ENCODE peak calls at places on chromosomes 11 and 22, in four cellular contexts. T is stomach, J is gastrocnemius medialis, C is heart left ventricle. A is an unnamed sample.

GRCh38 chr11:115244758-115245157 is 259.5 kb downstream of the CADM1 start:
- DNase-seq in T (no peak), C (no peak), J (no peak), A (no peak)

GRCh38 chr22:49810363-49811013 is 17.2 kb downstream of the BRD1 start:
- DNase-seq in C (no peak), J (no peak), T (no peak), A (no peak)

GRCh38 chr11:14374922-14375630 is 16.1 kb upstream of the RRAS2 start:
- DNase-seq in T (no peak), J (no peak), C (no peak), A (no peak)

GRCh38 chr11:119144825-119145476 is 3.9 kb upstream of the ABCG4 start:
- DNase-seq in T (peak; percentile 69), J (peak; percentile 43), C (no peak), A (peak; percentile 71)

GRCh38 chr11:98630736-98631135 is 390.0 kb upstream of the CNTN5 start:
- DNase-seq in T (no peak), J (no peak), C (no peak), A (no peak)

GRCh38 chr22:39493759-39494158 is 8.3 kb upstream of the MIEF1 start:
- DNase-seq in C (no peak), J (no peak), T (no peak), A (no peak)

GRCh38 chr22:39513791-39514190 is 6.6 kb upstream of the ATF4 start:
- DNase-seq in C (no peak), J (no peak), T (no peak), A (no peak)

GRCh38 chr11:101346591-101346990 is 217.0 kb upstream of the PGR start:
- DNase-seq in T (no peak), J (no peak), C (no peak), A (no peak)

GRCh38 chr11:115503083-115503885 is 931 bp downstream of the CADM1 start:
- DNase-seq in C (peak; percentile 86), T (peak; percentile 69), J (peak; percentile 72), A (peak; percentile 80)

GRCh38 chr11:106621479-106621878 is 396.8 kb downstream of the GUCY1A2 start:
- DNase-seq in T (no peak), J (no peak), C (no peak), A (no peak)

GRCh38 chr22:24868979-24869378 is 63.0 kb downstream of the SGSM1 start:
- DNase-seq in C (no peak), J (no peak), T (no peak), A (no peak)

GRCh38 chr22:44407404-44408226 is 90.4 kb downstream of the RTL6 start:
- DNase-seq in J (no peak), T (peak; percentile 82), C (peak; percentile 52), A (no peak)

GRCh38 chr11:74877132-74877531 is 71.8 kb downstream of the XRRA1 start:
- DNase-seq in C (no peak), J (no peak), T (no peak), A (no peak)

GRCh38 chr11:20013346-20014066 is 146.8 kb downstream of the DBX1 start:
- DNase-seq in T (no peak), C (no peak), J (peak; percentile 55), A (no peak)
- H3K27ac ChIP-seq in T (no peak overlapping the region), C (peak overlapping the region; percentile 51), J (peak overlapping the region; percentile 51), A (peak overlapping the region; percentile 7)

DNA sequence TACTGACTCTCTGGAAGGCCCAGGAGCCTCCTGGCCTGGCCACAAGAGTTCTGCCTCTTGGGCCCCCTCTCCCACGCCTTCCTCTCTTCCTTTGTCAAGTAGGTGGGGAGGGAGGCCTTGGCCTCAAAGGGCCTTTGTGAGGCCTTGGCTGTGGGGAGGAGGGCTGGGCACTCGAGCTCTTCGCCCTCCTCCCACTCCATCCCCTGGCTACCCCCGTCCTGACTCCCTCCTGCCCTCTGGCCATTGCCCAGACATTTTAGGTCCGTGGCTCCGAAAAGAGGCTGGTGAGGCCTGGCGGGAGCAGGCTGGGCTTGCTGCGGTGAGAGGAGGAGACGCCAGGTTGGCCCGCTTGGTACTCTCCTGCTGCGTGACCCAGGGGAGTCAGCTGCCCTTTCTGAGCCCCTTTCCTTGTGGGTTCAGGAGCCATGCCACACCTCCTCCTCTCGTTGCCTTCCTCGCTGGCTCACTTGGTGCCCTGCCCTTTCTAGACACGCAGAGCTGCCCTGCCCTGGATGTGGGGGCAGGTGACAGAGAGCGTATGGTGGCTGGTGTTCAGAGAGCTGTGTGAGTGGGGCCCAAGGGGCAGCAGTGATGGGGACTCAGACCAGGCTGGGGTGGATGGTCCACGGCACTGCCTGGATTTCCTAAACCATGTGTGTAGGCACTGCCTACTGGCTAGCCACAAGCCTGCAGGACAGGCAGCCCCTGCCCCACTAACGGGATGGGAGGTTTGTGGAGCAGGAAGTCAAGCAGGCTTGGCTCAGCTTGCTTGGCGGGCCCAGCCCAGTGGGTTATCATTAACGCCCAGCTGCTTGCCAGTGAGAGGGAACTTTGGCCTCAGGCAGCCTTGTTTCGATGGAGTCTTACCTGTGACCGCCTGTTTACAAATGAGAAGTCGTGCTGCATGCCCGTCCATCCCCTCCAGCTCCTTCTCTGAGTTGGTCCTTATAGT is 15.8 kb upstream of the OMP start:
- DNase-seq in C (peak; percentile 61), T (peak; percentile 80), J (no peak), A (no peak)
- H3K4me1 ChIP-seq in C (peaks cover 18% of the 10 kb centered on the region), T (peaks cover 81% of the 10 kb centered on the region), J (peaks cover 5% of the 10 kb centered on the region), A (peaks cover 10% of the 10 kb centered on the region)

DNA sequence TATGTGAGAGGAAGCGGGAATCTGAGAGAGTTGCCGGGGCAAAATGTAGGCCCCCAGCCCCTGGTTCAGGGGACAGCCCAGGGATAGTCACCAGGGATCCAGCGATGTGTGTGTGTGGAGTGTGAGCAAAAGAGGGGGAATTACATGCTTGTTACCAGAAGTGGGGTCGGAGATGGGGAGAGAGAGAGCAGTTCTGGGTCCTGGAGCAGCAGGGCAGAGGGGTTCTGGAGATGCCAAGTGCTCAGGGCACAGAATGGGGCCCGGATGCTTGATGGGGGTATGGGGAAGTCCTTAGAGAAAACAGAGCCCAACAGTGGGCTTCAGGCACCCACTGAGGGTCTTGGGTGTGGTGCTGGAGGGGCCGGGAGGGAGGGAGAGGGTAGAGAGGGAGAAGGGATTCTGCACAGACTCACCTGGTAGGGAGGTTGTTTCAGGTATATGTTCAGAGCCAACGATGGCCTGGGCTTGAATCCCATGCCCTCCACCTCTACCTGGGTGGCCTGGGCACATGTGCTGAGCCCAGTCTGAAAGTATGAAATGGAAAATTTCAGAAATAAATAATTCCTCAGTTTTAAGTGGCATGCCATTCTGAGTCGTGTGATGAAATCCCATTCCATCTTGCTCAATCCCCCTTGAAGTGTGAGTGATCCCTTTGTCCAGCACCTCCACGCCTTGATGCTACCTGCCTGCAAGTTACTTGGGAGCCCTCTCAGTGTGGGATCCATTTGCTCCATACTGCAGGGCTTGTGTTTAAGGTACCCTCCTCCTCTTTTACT is 12.4 kb downstream of the SMIM38 start:
- DNase-seq in J (no peak), C (no peak), T (no peak), A (no peak)
- TF ChIP-seq POLR2A in J (no peak), C (no peak), T (no peak), A (no peak)

GRCh38 chr11:133953571-133953970 is 3.2 kb downstream of the IGSF9B start:
- DNase-seq in C (no peak), T (no peak), J (no peak), A (no peak)
- H3K27ac ChIP-seq in C (peak overlapping the region; percentile 87), T (no peak overlapping the region), J (no peak overlapping the region), A (no peak overlapping the region)

DNA sequence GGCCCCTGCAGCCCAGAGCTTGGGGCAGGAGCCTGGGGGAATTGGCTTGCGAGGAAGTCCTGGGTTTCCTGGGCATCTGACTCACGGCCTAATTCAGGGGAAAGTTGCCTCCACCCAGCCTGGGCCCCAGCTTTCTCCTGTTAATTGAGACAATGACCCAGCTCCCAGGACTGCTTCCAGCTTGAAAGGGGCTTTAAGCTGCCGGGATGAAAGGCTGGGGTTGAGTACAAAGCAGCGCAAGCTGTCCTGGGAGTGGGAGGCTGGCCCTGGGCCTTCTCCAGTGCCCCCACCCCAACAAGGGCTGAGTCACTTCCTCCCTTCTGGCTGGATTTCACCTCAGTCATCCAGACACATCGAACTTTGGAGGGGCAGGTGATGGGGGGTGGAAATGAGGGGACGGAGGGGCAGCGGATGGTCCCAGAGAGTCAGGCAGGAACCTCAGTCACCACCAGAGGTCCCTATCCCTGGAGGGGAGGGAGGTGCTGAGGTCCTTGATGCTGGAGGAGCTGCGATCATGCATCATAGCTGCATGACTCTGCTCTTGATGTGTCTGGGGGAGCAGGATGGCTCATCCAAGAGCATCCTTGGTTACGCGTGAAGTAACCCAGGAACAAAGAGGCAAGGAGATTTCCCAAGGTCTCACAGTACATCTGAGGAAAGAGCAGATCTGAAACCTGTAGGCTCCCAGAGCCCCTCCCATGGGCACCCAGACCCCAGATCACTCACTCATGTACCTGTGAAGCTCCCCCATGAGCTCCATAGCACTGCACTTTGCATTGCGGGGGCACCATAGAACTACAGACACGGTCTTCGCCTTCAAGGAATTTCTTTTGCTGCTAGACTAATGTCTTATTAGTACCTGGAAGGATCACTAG is 30.0 kb upstream of the OAF start:
- DNase-seq in J (no peak), C (peak; percentile 66), T (peak; percentile 20), A (no peak)
- H3K4me1 ChIP-seq in J (peaks cover 13% of the 10 kb centered on the region), C (peaks cover 28% of the 10 kb centered on the region), T (peaks cover 34% of the 10 kb centered on the region), A (no peaks in the 10 kb centered on the region)

GRCh38 chr11:67372993-67373915 is at the start of gene CLCF1:
- DNase-seq in C (peak; percentile 88), J (peak; percentile 41), T (peak; percentile 73), A (peak; percentile 76)
- TF ChIP-seq POLR2A in C (no peak), J (no peak), T (no peak), A (peak; percentile 21)

DNA sequence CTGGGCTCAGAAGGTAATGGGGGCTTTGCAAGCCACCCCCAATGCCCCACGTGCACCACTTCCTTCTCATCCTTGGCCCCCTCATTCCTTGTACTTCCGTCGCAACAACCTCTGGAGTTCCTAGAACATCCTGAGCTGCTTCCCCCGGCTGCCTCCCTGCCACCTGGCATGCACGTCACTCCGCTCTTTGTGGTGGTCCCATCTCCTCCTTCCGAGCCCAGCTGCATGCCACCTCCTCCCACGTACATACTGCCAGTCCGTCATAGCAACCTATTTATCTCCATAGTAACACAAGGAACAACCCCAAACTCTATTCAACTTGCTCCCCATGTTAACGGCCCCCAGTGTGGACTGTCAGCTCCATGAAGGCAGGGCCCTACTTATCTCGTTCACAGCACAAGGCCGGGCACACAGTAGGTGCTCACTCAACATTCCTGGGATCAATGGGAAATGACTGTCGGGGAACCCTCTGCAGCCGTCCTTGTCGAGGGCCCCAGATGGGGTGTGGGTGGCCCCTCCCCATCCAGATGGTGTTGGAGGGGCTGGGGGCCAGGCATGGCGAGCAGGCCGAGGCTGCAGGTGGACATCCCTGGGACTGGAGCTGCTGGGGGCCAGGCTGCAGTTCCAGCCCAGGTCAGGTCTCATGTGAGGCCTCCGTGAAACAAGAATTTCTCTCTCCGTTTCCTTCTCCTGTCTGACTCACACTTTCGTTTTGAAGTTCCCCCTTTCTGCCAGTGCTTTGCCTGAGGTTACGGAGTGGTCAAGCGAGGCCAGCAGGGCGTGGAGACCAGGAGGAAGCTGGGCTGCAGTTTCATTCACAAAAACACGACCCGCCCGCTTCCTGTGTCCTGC is 4.2 kb downstream of the MYEOV start:
- DNase-seq in J (peak; percentile 69), T (peak; percentile 82), C (peak; percentile 87), A (peak; percentile 85)
- H3K27ac ChIP-seq in J (peak overlapping the region; percentile 54), T (peak overlapping the region; percentile 88), C (peak overlapping the region; percentile 81), A (peak overlapping the region; percentile 84)

GRCh38 chr11:133896028-133896427 is 50.7 kb upstream of the SPATA19 start:
- DNase-seq in C (no peak), T (no peak), J (no peak), A (no peak)
- H3K4me1 ChIP-seq in C (no peaks in the 10 kb centered on the region), T (peaks cover 11% of the 10 kb centered on the region), J (no peaks in the 10 kb centered on the region), A (no peaks in the 10 kb centered on the region)

GRCh38 chr22:38177044-38177443 is 4.6 kb downstream of the PLA2G6 start:
- DNase-seq in J (peak; percentile 18), C (no peak), T (no peak), A (no peak)
- TF ChIP-seq POLR2A in J (no peak), C (no peak), T (no peak), A (no peak)

A was measured in thyroid gland.